ENCODE peak calls at places on chromosomes 3 and 15, in six cellular contexts. One of them, this sample, is unnamed.

GRCh38 chr15:33985751-33986150 is 17.5 kb downstream of the CHRM5 start:
- DNase-seq in adrenal gland: no peak
- DNase-seq in pancreas: no peak
- DNase-seq in cardiac muscle cell: no peak
- DNase-seq in MM.1S: no peak
- DNase-seq in right lobe of liver: no peak
- DNase-seq in this sample: no peak

GRCh38 chr15:98177950-98178848 is 217.7 kb downstream of the ARRDC4 start:
- DNase-seq in MM.1S: peak; percentile 54
- DNase-seq in cardiac muscle cell: peak; percentile 79
- DNase-seq in right lobe of liver: no peak
- DNase-seq in pancreas: no peak
- DNase-seq in adrenal gland: peak; percentile 35
- DNase-seq in this sample: no peak

GRCh38 chr15:51024735-51025453 is 69.8 kb downstream of the TNFAIP8L3 start:
- DNase-seq in cardiac muscle cell: no peak
- DNase-seq in right lobe of liver: no peak
- DNase-seq in adrenal gland: no peak
- DNase-seq in MM.1S: no peak
- DNase-seq in pancreas: no peak
- DNase-seq in this sample: no peak

GRCh38 chr3:69579527-69580165 is 159.6 kb upstream of the MITF start:
- DNase-seq in adrenal gland: no peak
- DNase-seq in cardiac muscle cell: no peak
- DNase-seq in pancreas: no peak
- DNase-seq in right lobe of liver: no peak
- DNase-seq in MM.1S: no peak
- DNase-seq in this sample: no peak

GRCh38 chr15:70329179-70329578 is 231.5 kb upstream of the TLE3 start:
- DNase-seq in pancreas: no peak
- DNase-seq in right lobe of liver: no peak
- DNase-seq in cardiac muscle cell: no peak
- DNase-seq in MM.1S: no peak
- DNase-seq in adrenal gland: no peak
- DNase-seq in this sample: no peak

GRCh38 chr3:72567976-72568560 is 280.2 kb downstream of the SHQ1 start:
- DNase-seq in pancreas: no peak
- DNase-seq in MM.1S: no peak
- DNase-seq in cardiac muscle cell: no peak
- DNase-seq in right lobe of liver: peak; percentile 72
- DNase-seq in adrenal gland: no peak
- DNase-seq in this sample: no peak

GRCh38 chr3:65523878-65524277 is 514.8 kb downstream of the MAGI1 start:
- DNase-seq in cardiac muscle cell: no peak
- DNase-seq in right lobe of liver: no peak
- DNase-seq in pancreas: no peak
- DNase-seq in adrenal gland: no peak
- DNase-seq in MM.1S: no peak
- DNase-seq in this sample: no peak

GRCh38 chr15:95937128-95937528 is 393.4 kb upstream of the NR2F2 start:
- DNase-seq in pancreas: no peak
- DNase-seq in right lobe of liver: no peak
- DNase-seq in cardiac muscle cell: no peak
- DNase-seq in MM.1S: no peak
- DNase-seq in adrenal gland: no peak
- DNase-seq in this sample: no peak

GRCh38 chr3:8482960-8483665 is 18.5 kb upstream of the LMCD1 start:
- DNase-seq in MM.1S: no peak
- DNase-seq in right lobe of liver: peak; percentile 77
- DNase-seq in pancreas: peak; percentile 58
- DNase-seq in adrenal gland: peak; percentile 77
- DNase-seq in cardiac muscle cell: no peak
- DNase-seq in this sample: no peak

GRCh38 chr3:101695779-101696372 is 9.4 kb upstream of the RPL24 start:
- DNase-seq in adrenal gland: no peak
- DNase-seq in right lobe of liver: no peak
- DNase-seq in pancreas: no peak
- DNase-seq in MM.1S: peak; percentile 67
- DNase-seq in cardiac muscle cell: peak; percentile 69
- DNase-seq in this sample: no peak

GRCh38 chr3:156480949-156481348 is 74.0 kb downstream of the SSR3 start:
- DNase-seq in right lobe of liver: no peak
- DNase-seq in pancreas: no peak
- DNase-seq in cardiac muscle cell: no peak
- DNase-seq in adrenal gland: no peak
- DNase-seq in MM.1S: no peak
- DNase-seq in this sample: no peak

GRCh38 chr3:113495035-113495434 is 19.9 kb downstream of the SPICE1 start:
- DNase-seq in right lobe of liver: no peak
- DNase-seq in adrenal gland: peak; percentile 39
- DNase-seq in pancreas: no peak
- DNase-seq in cardiac muscle cell: peak; percentile 8
- DNase-seq in MM.1S: peak; percentile 72
- DNase-seq in this sample: no peak

GRCh38 chr3:186680869-186681268 is 15.1 kb downstream of the HRG start:
- DNase-seq in cardiac muscle cell: no peak
- DNase-seq in right lobe of liver: no peak
- DNase-seq in adrenal gland: no peak
- DNase-seq in pancreas: no peak
- DNase-seq in MM.1S: no peak
- DNase-seq in this sample: no peak

GRCh38 chr3:58299839-58300516 is 6.1 kb upstream of the RPP14 start:
- DNase-seq in pancreas: no peak
- DNase-seq in cardiac muscle cell: peak; percentile 20
- DNase-seq in adrenal gland: no peak
- DNase-seq in right lobe of liver: no peak
- DNase-seq in MM.1S: peak; percentile 26
- DNase-seq in this sample: no peak
- TF ChIP-seq CTCF in pancreas: peak; percentile 39
- TF ChIP-seq CTCF in cardiac muscle cell: peak; percentile 60
- TF ChIP-seq CTCF in adrenal gland: peak; percentile 78
- TF ChIP-seq CTCF in right lobe of liver: peak; percentile 62
- TF ChIP-seq CTCF in MM.1S: peak; percentile 44
- TF ChIP-seq CTCF in this sample: peak; percentile 28

GRCh38 chr3:16455001-16455400 is 58.5 kb downstream of the RFTN1 start:
- DNase-seq in pancreas: no peak
- DNase-seq in cardiac muscle cell: no peak
- DNase-seq in right lobe of liver: no peak
- DNase-seq in adrenal gland: no peak
- DNase-seq in MM.1S: no peak
- DNase-seq in this sample: no peak
- H3K27ac ChIP-seq in pancreas: no peak overlapping the region
- H3K27ac ChIP-seq in cardiac muscle cell: no peak overlapping the region
- H3K27ac ChIP-seq in right lobe of liver: no peak overlapping the region
- H3K27ac ChIP-seq in adrenal gland: no peak overlapping the region
- H3K27ac ChIP-seq in MM.1S: no peak overlapping the region
- H3K27ac ChIP-seq in this sample: no peak overlapping the region

GRCh38 chr15:92392966-92393286 is 755 bp upstream of the ST8SIA2 start:
- DNase-seq in MM.1S: no peak
- DNase-seq in pancreas: no peak
- DNase-seq in adrenal gland: no peak
- DNase-seq in cardiac muscle cell: no peak
- DNase-seq in right lobe of liver: no peak
- DNase-seq in this sample: no peak

GRCh38 chr15:92395176-92395521 is 1.5 kb downstream of the ST8SIA2 start:
- DNase-seq in adrenal gland: no peak
- DNase-seq in cardiac muscle cell: no peak
- DNase-seq in pancreas: no peak
- DNase-seq in MM.1S: no peak
- DNase-seq in right lobe of liver: no peak
- DNase-seq in this sample: no peak

GRCh38 chr15:92393287-92393993 is at the start of gene ST8SIA2:
- DNase-seq in pancreas: no peak
- DNase-seq in cardiac muscle cell: peak; percentile 85
- DNase-seq in MM.1S: peak; percentile 88
- DNase-seq in adrenal gland: no peak
- DNase-seq in right lobe of liver: no peak
- DNase-seq in this sample: no peak

GRCh38 chr15:92394327-92395175 is 870 bp downstream of the ST8SIA2 start:
- DNase-seq in right lobe of liver: no peak
- DNase-seq in cardiac muscle cell: peak; percentile 55
- DNase-seq in pancreas: no peak
- DNase-seq in adrenal gland: no peak
- DNase-seq in MM.1S: peak; percentile 14
- DNase-seq in this sample: no peak

DNA sequence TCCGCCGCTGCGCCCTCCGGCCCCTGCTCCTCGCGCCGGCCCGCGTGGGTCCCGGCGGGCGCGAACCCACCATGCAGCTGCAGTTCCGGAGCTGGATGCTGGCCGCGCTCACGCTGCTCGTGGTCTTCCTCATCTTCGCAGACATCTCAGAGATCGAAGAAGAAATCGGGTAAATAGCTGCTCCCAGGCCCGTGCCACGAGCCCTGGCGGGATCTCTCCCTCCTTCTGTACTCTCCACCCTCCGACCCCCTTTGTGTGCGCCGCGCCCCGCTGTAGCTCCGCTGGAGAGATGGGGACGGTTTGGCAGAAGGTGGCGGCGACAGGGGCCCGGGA is 279 bp downstream of the ST8SIA2 start:
- DNase-seq in right lobe of liver: no peak
- DNase-seq in cardiac muscle cell: no peak
- DNase-seq in adrenal gland: no peak
- DNase-seq in MM.1S: no peak
- DNase-seq in pancreas: no peak
- DNase-seq in this sample: no peak
- H3K4me3 ChIP-seq in right lobe of liver: no peak overlapping the region
- H3K4me3 ChIP-seq in cardiac muscle cell: peak overlapping the region; percentile 72
- H3K4me3 ChIP-seq in adrenal gland: no peak overlapping the region
- H3K4me3 ChIP-seq in MM.1S: peak overlapping the region; percentile 83
- H3K4me3 ChIP-seq in pancreas: no peak overlapping the region
- H3K4me3 ChIP-seq in this sample: peak overlapping the region; percentile 22

GRCh38 chr3:27105904-27106303 is 263.3 kb downstream of the NEK10 start:
- DNase-seq in adrenal gland: no peak
- DNase-seq in right lobe of liver: no peak
- DNase-seq in MM.1S: no peak
- DNase-seq in pancreas: no peak
- DNase-seq in cardiac muscle cell: peak; percentile 32
- DNase-seq in this sample: no peak
- TF ChIP-seq CTCF in adrenal gland: no peak
- TF ChIP-seq CTCF in right lobe of liver: no peak
- TF ChIP-seq CTCF in MM.1S: peak; percentile 5
- TF ChIP-seq CTCF in pancreas: peak; percentile 16
- TF ChIP-seq CTCF in cardiac muscle cell: peak; percentile 8
- TF ChIP-seq CTCF in this sample: no peak

DNA sequence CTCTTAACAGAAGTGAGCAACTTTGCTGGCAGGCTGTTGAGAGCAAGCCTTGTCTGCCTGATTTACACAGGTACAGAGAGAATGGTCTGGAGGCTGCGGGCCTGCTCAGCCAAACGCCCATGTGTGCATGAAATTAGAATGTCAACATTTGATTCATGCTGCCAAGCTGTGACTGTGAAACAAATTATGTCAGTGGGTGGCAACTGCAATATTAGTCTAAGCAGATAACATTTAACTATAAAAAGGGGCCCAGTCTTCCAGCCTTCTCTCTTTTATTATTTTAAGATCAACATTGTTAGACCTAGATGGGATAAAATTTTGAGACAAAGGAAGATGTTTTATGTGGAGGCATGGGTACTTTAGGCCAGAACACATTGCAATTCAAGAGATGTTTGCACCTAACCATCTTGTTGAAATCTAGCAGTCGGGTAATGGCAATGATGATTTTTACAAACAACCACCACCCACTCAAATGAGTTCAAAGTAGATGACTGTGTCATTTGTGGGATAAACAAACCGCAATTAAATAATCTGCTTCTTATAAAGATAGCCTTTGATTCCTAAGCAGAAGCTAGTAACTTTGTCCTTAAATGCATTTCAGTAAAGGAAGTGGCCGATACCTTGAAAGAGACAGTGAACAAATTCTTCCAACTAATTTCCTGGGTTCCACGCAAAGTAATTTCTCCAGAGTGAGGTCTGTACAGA is 70.2 kb downstream of the FOXB1 start:
- DNase-seq in right lobe of liver: no peak
- DNase-seq in adrenal gland: no peak
- DNase-seq in pancreas: no peak
- DNase-seq in cardiac muscle cell: no peak
- DNase-seq in MM.1S: no peak
- DNase-seq in this sample: no peak
- H3K27ac ChIP-seq in right lobe of liver: no peak overlapping the region
- H3K27ac ChIP-seq in adrenal gland: no peak overlapping the region
- H3K27ac ChIP-seq in pancreas: no peak overlapping the region
- H3K27ac ChIP-seq in cardiac muscle cell: no peak overlapping the region
- H3K27ac ChIP-seq in MM.1S: no peak overlapping the region
- H3K27ac ChIP-seq in this sample: no peak overlapping the region

DNA sequence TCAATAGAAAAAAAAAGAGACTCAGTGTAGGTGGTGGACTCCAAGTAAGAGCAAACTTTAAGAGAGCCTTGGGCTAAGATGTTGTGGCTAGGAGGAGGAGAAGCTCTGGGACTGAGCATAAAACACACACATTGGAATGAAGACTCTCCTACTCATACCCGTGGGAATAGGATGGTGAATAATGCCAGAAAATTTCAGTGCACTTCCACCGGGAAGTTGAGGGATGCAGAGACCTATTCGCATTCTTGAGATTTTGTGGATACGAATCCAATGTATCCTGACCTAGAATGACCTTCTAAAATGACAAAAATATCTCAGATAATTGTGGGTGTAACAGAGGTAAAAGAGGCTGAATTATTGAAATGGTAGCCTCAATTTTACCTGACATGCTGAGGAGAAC is 388.7 kb upstream of the SGO1 start:
- DNase-seq in cardiac muscle cell: no peak
- DNase-seq in right lobe of liver: no peak
- DNase-seq in adrenal gland: no peak
- DNase-seq in pancreas: no peak
- DNase-seq in MM.1S: no peak
- DNase-seq in this sample: no peak
- H3K4me3 ChIP-seq in cardiac muscle cell: no peak overlapping the region
- H3K4me3 ChIP-seq in right lobe of liver: no peak overlapping the region
- H3K4me3 ChIP-seq in adrenal gland: no peak overlapping the region
- H3K4me3 ChIP-seq in pancreas: no peak overlapping the region
- H3K4me3 ChIP-seq in MM.1S: no peak overlapping the region
- H3K4me3 ChIP-seq in this sample: no peak overlapping the region